ENCODE peak calls at places on chromosomes 2 and 18, in ten cellular contexts. D is dorsolateral prefrontal cortex; I is HTR-8/SVneo; A is endodermal cell; T is AG20443; P is stimulated activated CD4-positive, alpha-beta T cell treated with anti-CD3 and anti-CD28 coated beads, Interleukin-2, amount 100 ng/mL, for 48 hours; V is astrocyte; N is foreskin fibroblast; B is AML-193; W is NCI-H1105 treated with DMSO at 0.1 percent for 48 hours. Z is an unnamed sample.

GRCh38 chr2:110645616-110646015 is 32.2 kb downstream of the BUB1 start:
- DNase-seq in D (no peak), I (no peak), A (no peak), T (no peak), P (no peak), V (no peak), N (no peak), B (no peak), W (no peak), Z (no peak)

GRCh38 chr18:50870138-50870845 is 8.6 kb upstream of the ME2 start:
- DNase-seq in D (no peak), I (no peak), A (no peak), T (no peak), P (no peak), V (peak), N (peak), B (no peak), W (peak), Z (no peak)

GRCh38 chr18:10798727-10799435 is 273.1 kb downstream of the NAPG start:
- DNase-seq in D (no peak), I (peak), A (no peak), T (peak), P (no peak), V (peak), N (peak), B (no peak), W (no peak), Z (peak)

GRCh38 chr2:193461431-193461946 is 1266.8 kb upstream of the TMEFF2 start:
- DNase-seq in D (no peak), I (no peak), A (no peak), T (no peak), P (no peak), V (no peak), N (no peak), B (no peak), W (no peak), Z (peak)

GRCh38 chr18:36813753-36814130 is 15.1 kb downstream of the TPGS2 start:
- DNase-seq in D (no peak), I (no peak), A (no peak), T (no peak), P (no peak), V (no peak), N (no peak), B (no peak), W (no peak), Z (no peak)

GRCh38 chr18:13186687-13187086 is 31.9 kb upstream of the LDLRAD4 start:
- DNase-seq in D (no peak), I (no peak), A (no peak), T (no peak), P (no peak), V (no peak), N (no peak), B (no peak), W (no peak), Z (no peak)

GRCh38 chr2:216486708-216487107 is 11.9 kb upstream of the RPL37A start:
- DNase-seq in D (no peak), I (no peak), A (no peak), T (no peak), P (no peak), V (no peak), N (no peak), B (peak), W (no peak), Z (no peak)

GRCh38 chr2:99488999-99489757 is 639 bp downstream of the REV1 start:
- DNase-seq in D (peak), I (peak), A (peak), T (peak), P (peak), V (peak), N (peak), B (peak), W (peak), Z (peak)

GRCh38 chr18:61256291-61256690 is 76.9 kb upstream of the CDH20 start:
- DNase-seq in D (no peak), I (no peak), A (no peak), T (no peak), P (no peak), V (no peak), N (no peak), B (no peak), W (no peak), Z (no peak)

GRCh38 chr2:145158051-145158586 is 638.2 kb upstream of the ZEB2 start:
- DNase-seq in D (no peak), I (no peak), A (no peak), T (peak), P (no peak), V (peak), N (peak), B (no peak), W (no peak), Z (peak)

GRCh38 chr18:61935362-61935761 is 42.6 kb upstream of the RNF152 start:
- DNase-seq in D (no peak), I (no peak), A (no peak), T (no peak), P (no peak), V (no peak), N (no peak), B (no peak), W (no peak), Z (no peak)

GRCh38 chr2:29401994-29402393 is 286.8 kb downstream of the CLIP4 start:
- DNase-seq in D (no peak), I (no peak), A (no peak), T (no peak), P (no peak), V (no peak), N (no peak), B (no peak), W (no peak), Z (no peak)

GRCh38 chr2:175948202-175948601 is 53.9 kb downstream of the LNPK start:
- DNase-seq in D (no peak), I (no peak), A (no peak), T (no peak), P (no peak), V (no peak), N (no peak), B (no peak), W (no peak), Z (no peak)

GRCh38 chr2:168198476-168199192 is 48.8 kb downstream of the STK39 start:
- DNase-seq in D (no peak), I (no peak), A (no peak), T (peak), P (no peak), V (peak), N (peak), B (no peak), W (no peak), Z (peak)

GRCh38 chr2:221817052-221817451 is 244.9 kb upstream of the EPHA4 start:
- DNase-seq in D (no peak), I (peak), A (no peak), T (peak), P (no peak), V (peak), N (peak), B (no peak), W (no peak), Z (no peak)

GRCh38 chr18:37554399-37554787 is 11.2 kb downstream of the CELF4 start:
- DNase-seq in D (no peak), I (no peak), A (peak), T (no peak), P (no peak), V (no peak), N (no peak), B (no peak), W (no peak), Z (no peak)

GRCh38 chr18:905948-906415 is 1.3 kb downstream of the ADCYAP1 start:
- DNase-seq in D (no peak), I (no peak), A (peak), T (peak), P (no peak), V (no peak), N (peak), B (no peak), W (no peak), Z (no peak)

GRCh38 chr2:147595200-147595599 is 249.6 kb upstream of the ACVR2A start:
- DNase-seq in D (no peak), I (no peak), A (no peak), T (peak), P (no peak), V (no peak), N (no peak), B (no peak), W (no peak), Z (no peak)

GRCh38 chr2:233350708-233351107 is 3.6 kb upstream of the DGKD start:
- DNase-seq in D (no peak), I (peak), A (no peak), T (peak), P (no peak), V (peak), N (peak), B (peak), W (peak), Z (peak)

GRCh38 chr2:236601306-236602202 is 31.9 kb downstream of the ACKR3 start:
- DNase-seq in D (no peak), I (no peak), A (no peak), T (no peak), P (no peak), V (no peak), N (no peak), B (no peak), W (no peak), Z (no peak)

GRCh38 chr2:104033399-104033798 is 820.5 kb upstream of the POU3F3 start:
- DNase-seq in D (no peak), I (no peak), A (peak), T (no peak), P (no peak), V (no peak), N (no peak), B (no peak), W (peak), Z (no peak)

GRCh38 chr2:85584354-85584856 is at the start of gene VAMP5:
- DNase-seq in D (no peak), I (no peak), A (no peak), T (peak), P (no peak), V (no peak), N (peak), B (no peak), W (no peak), Z (no peak)

GRCh38 chr2:152251811-152252210 is 76.2 kb upstream of the STAM2 start:
- DNase-seq in D (no peak), I (no peak), A (no peak), T (no peak), P (no peak), V (no peak), N (no peak), B (no peak), W (no peak), Z (no peak)

GRCh38 chr2:42196403-42197267 is 27.5 kb downstream of the EML4 start:
- DNase-seq in D (no peak), I (peak), A (peak), T (peak), P (no peak), V (peak), N (peak), B (peak), W (no peak), Z (peak)

GRCh38 chr2:147689510-147689909 is 155.3 kb upstream of the ACVR2A start:
- DNase-seq in D (no peak), I (no peak), A (no peak), T (no peak), P (no peak), V (no peak), N (no peak), B (peak), W (no peak), Z (no peak)

GRCh38 chr2:46008082-46008870 is 288.9 kb upstream of the EPAS1 start:
- DNase-seq in D (no peak), I (no peak), A (no peak), T (no peak), P (no peak), V (peak), N (peak), B (no peak), W (no peak), Z (no peak)

GRCh38 chr18:67590571-67591141 is 74.1 kb upstream of the DSEL start:
- DNase-seq in D (no peak), I (no peak), A (no peak), T (peak), P (no peak), V (peak), N (peak), B (no peak), W (peak), Z (no peak)

GRCh38 chr18:59551902-59552635 is 145.2 kb downstream of the CCBE1 start:
- DNase-seq in D (no peak), I (no peak), A (no peak), T (no peak), P (no peak), V (peak), N (no peak), B (no peak), W (peak), Z (no peak)

GRCh38 chr18:62551972-62552513 is 29.2 kb downstream of the ZCCHC2 start:
- DNase-seq in D (no peak), I (no peak), A (no peak), T (no peak), P (no peak), V (no peak), N (no peak), B (no peak), W (no peak), Z (no peak)

GRCh38 chr2:232887171-232887850 is 17.2 kb downstream of the SNORC start:
- DNase-seq in D (no peak), I (no peak), A (peak), T (no peak), P (no peak), V (no peak), N (no peak), B (no peak), W (no peak), Z (peak)

GRCh38 chr2:22626621-22627020 is 758.4 kb upstream of the KLHL29 start:
- DNase-seq in D (no peak), I (no peak), A (peak), T (no peak), P (no peak), V (no peak), N (no peak), B (no peak), W (no peak), Z (peak)

GRCh38 chr2:893311-893710 is 57.3 kb upstream of the SNTG2 start:
- DNase-seq in D (no peak), I (no peak), A (peak), T (peak), P (no peak), V (no peak), N (peak), B (no peak), W (no peak), Z (no peak)

GRCh38 chr2:200484934-200485333 is 24.9 kb downstream of the KCTD18 start:
- DNase-seq in D (no peak), I (no peak), A (no peak), T (no peak), P (no peak), V (no peak), N (peak), B (no peak), W (no peak), Z (no peak)

GRCh38 chr2:166932032-166932431 is 43.8 kb downstream of the XIRP2 start:
- DNase-seq in D (no peak), I (no peak), A (no peak), T (no peak), P (no peak), V (no peak), N (peak), B (no peak), W (no peak), Z (no peak)

GRCh38 chr18:568731-569130 is 11.4 kb upstream of the CETN1 start:
- DNase-seq in D (no peak), I (no peak), A (no peak), T (no peak), P (no peak), V (no peak), N (no peak), B (no peak), W (no peak), Z (no peak)